ENCODE peak calls at places on chromosomes 5 and 9, in nine cellular contexts. One of them, this sample, is unnamed.

GRCh38 chr5:1966461-1966860 is 83.7 kb upstream of the IRX4 start:
- DNase-seq in ELR: no peak
- DNase-seq in stimulated activated CD8-positive, alpha-beta memory T cell treated with anti-CD3 and anti-CD28 coated beads, Interleukin-7, amount 100 ng/mL, for 1 hour: no peak
- DNase-seq in T-helper 2 cell: no peak
- DNase-seq in stimulated activated CD4-positive, alpha-beta T cell treated with anti-CD3 and anti-CD28 coated beads, Interleukin-4, amount 100 ng/mL, for 4 hours: no peak
- DNase-seq in colonic mucosa: no peak
- DNase-seq in activated CD8-positive, alpha-beta memory T cell treated with anti-CD3 and anti-CD28 coated beads, Interleukin-2, amount 10 ng/mL, durations not matched to agents 7 days and 5 days: no peak
- DNase-seq in activated CD4-positive, CD25-positive, alpha-beta regulatory T cell treated with anti-CD3 and anti-CD28 coated beads, Interleukin-2, amount 50 U/mL, for 72 hours: no peak
- DNase-seq in right lobe of liver: no peak
- DNase-seq in this sample: no peak

GRCh38 chr5:167871091-167871490 is 420.4 kb upstream of the WWC1 start:
- DNase-seq in ELR: no peak
- DNase-seq in stimulated activated CD8-positive, alpha-beta memory T cell treated with anti-CD3 and anti-CD28 coated beads, Interleukin-7, amount 100 ng/mL, for 1 hour: no peak
- DNase-seq in T-helper 2 cell: no peak
- DNase-seq in stimulated activated CD4-positive, alpha-beta T cell treated with anti-CD3 and anti-CD28 coated beads, Interleukin-4, amount 100 ng/mL, for 4 hours: no peak
- DNase-seq in colonic mucosa: no peak
- DNase-seq in activated CD8-positive, alpha-beta memory T cell treated with anti-CD3 and anti-CD28 coated beads, Interleukin-2, amount 10 ng/mL, durations not matched to agents 7 days and 5 days: no peak
- DNase-seq in activated CD4-positive, CD25-positive, alpha-beta regulatory T cell treated with anti-CD3 and anti-CD28 coated beads, Interleukin-2, amount 50 U/mL, for 72 hours: no peak
- DNase-seq in right lobe of liver: no peak
- DNase-seq in this sample: no peak

GRCh38 chr9:75979362-75979761 is 88.9 kb downstream of the PCSK5 start:
- DNase-seq in ELR: peak
- DNase-seq in stimulated activated CD8-positive, alpha-beta memory T cell treated with anti-CD3 and anti-CD28 coated beads, Interleukin-7, amount 100 ng/mL, for 1 hour: no peak
- DNase-seq in T-helper 2 cell: no peak
- DNase-seq in stimulated activated CD4-positive, alpha-beta T cell treated with anti-CD3 and anti-CD28 coated beads, Interleukin-4, amount 100 ng/mL, for 4 hours: no peak
- DNase-seq in colonic mucosa: no peak
- DNase-seq in activated CD8-positive, alpha-beta memory T cell treated with anti-CD3 and anti-CD28 coated beads, Interleukin-2, amount 10 ng/mL, durations not matched to agents 7 days and 5 days: no peak
- DNase-seq in activated CD4-positive, CD25-positive, alpha-beta regulatory T cell treated with anti-CD3 and anti-CD28 coated beads, Interleukin-2, amount 50 U/mL, for 72 hours: no peak
- DNase-seq in right lobe of liver: no peak
- DNase-seq in this sample: no peak

GRCh38 chr5:68288756-68289134 is 73.2 kb downstream of the PIK3R1 start:
- DNase-seq in ELR: no peak
- DNase-seq in stimulated activated CD8-positive, alpha-beta memory T cell treated with anti-CD3 and anti-CD28 coated beads, Interleukin-7, amount 100 ng/mL, for 1 hour: no peak
- DNase-seq in T-helper 2 cell: no peak
- DNase-seq in stimulated activated CD4-positive, alpha-beta T cell treated with anti-CD3 and anti-CD28 coated beads, Interleukin-4, amount 100 ng/mL, for 4 hours: no peak
- DNase-seq in colonic mucosa: peak
- DNase-seq in activated CD8-positive, alpha-beta memory T cell treated with anti-CD3 and anti-CD28 coated beads, Interleukin-2, amount 10 ng/mL, durations not matched to agents 7 days and 5 days: no peak
- DNase-seq in activated CD4-positive, CD25-positive, alpha-beta regulatory T cell treated with anti-CD3 and anti-CD28 coated beads, Interleukin-2, amount 50 U/mL, for 72 hours: no peak
- DNase-seq in right lobe of liver: peak
- DNase-seq in this sample: no peak

GRCh38 chr9:93829271-93830223 is 125.6 kb downstream of the BARX1 start:
- DNase-seq in ELR: no peak
- DNase-seq in stimulated activated CD8-positive, alpha-beta memory T cell treated with anti-CD3 and anti-CD28 coated beads, Interleukin-7, amount 100 ng/mL, for 1 hour: no peak
- DNase-seq in T-helper 2 cell: no peak
- DNase-seq in stimulated activated CD4-positive, alpha-beta T cell treated with anti-CD3 and anti-CD28 coated beads, Interleukin-4, amount 100 ng/mL, for 4 hours: no peak
- DNase-seq in colonic mucosa: no peak
- DNase-seq in activated CD8-positive, alpha-beta memory T cell treated with anti-CD3 and anti-CD28 coated beads, Interleukin-2, amount 10 ng/mL, durations not matched to agents 7 days and 5 days: no peak
- DNase-seq in activated CD4-positive, CD25-positive, alpha-beta regulatory T cell treated with anti-CD3 and anti-CD28 coated beads, Interleukin-2, amount 50 U/mL, for 72 hours: no peak
- DNase-seq in right lobe of liver: no peak
- DNase-seq in this sample: no peak

GRCh38 chr5:61603211-61603908 is 271.3 kb downstream of the ZSWIM6 start:
- DNase-seq in ELR: no peak
- DNase-seq in stimulated activated CD8-positive, alpha-beta memory T cell treated with anti-CD3 and anti-CD28 coated beads, Interleukin-7, amount 100 ng/mL, for 1 hour: no peak
- DNase-seq in T-helper 2 cell: no peak
- DNase-seq in stimulated activated CD4-positive, alpha-beta T cell treated with anti-CD3 and anti-CD28 coated beads, Interleukin-4, amount 100 ng/mL, for 4 hours: no peak
- DNase-seq in colonic mucosa: no peak
- DNase-seq in activated CD8-positive, alpha-beta memory T cell treated with anti-CD3 and anti-CD28 coated beads, Interleukin-2, amount 10 ng/mL, durations not matched to agents 7 days and 5 days: no peak
- DNase-seq in activated CD4-positive, CD25-positive, alpha-beta regulatory T cell treated with anti-CD3 and anti-CD28 coated beads, Interleukin-2, amount 50 U/mL, for 72 hours: no peak
- DNase-seq in right lobe of liver: peak
- DNase-seq in this sample: no peak

GRCh38 chr5:149452665-149453617 is 73.8 kb upstream of the IL17B start:
- DNase-seq in ELR: peak
- DNase-seq in stimulated activated CD8-positive, alpha-beta memory T cell treated with anti-CD3 and anti-CD28 coated beads, Interleukin-7, amount 100 ng/mL, for 1 hour: no peak
- DNase-seq in T-helper 2 cell: no peak
- DNase-seq in stimulated activated CD4-positive, alpha-beta T cell treated with anti-CD3 and anti-CD28 coated beads, Interleukin-4, amount 100 ng/mL, for 4 hours: no peak
- DNase-seq in colonic mucosa: peak
- DNase-seq in activated CD8-positive, alpha-beta memory T cell treated with anti-CD3 and anti-CD28 coated beads, Interleukin-2, amount 10 ng/mL, durations not matched to agents 7 days and 5 days: no peak
- DNase-seq in activated CD4-positive, CD25-positive, alpha-beta regulatory T cell treated with anti-CD3 and anti-CD28 coated beads, Interleukin-2, amount 50 U/mL, for 72 hours: no peak
- DNase-seq in right lobe of liver: no peak
- DNase-seq in this sample: no peak

GRCh38 chr9:78144663-78145377 is 91.1 kb upstream of the CEP78 start:
- DNase-seq in ELR: no peak
- DNase-seq in stimulated activated CD8-positive, alpha-beta memory T cell treated with anti-CD3 and anti-CD28 coated beads, Interleukin-7, amount 100 ng/mL, for 1 hour: no peak
- DNase-seq in T-helper 2 cell: no peak
- DNase-seq in stimulated activated CD4-positive, alpha-beta T cell treated with anti-CD3 and anti-CD28 coated beads, Interleukin-4, amount 100 ng/mL, for 4 hours: no peak
- DNase-seq in colonic mucosa: no peak
- DNase-seq in activated CD8-positive, alpha-beta memory T cell treated with anti-CD3 and anti-CD28 coated beads, Interleukin-2, amount 10 ng/mL, durations not matched to agents 7 days and 5 days: no peak
- DNase-seq in activated CD4-positive, CD25-positive, alpha-beta regulatory T cell treated with anti-CD3 and anti-CD28 coated beads, Interleukin-2, amount 50 U/mL, for 72 hours: no peak
- DNase-seq in right lobe of liver: no peak
- DNase-seq in this sample: no peak

GRCh38 chr5:143673676-143674468 is 138.1 kb upstream of the HMHB1 start:
- DNase-seq in ELR: no peak
- DNase-seq in stimulated activated CD8-positive, alpha-beta memory T cell treated with anti-CD3 and anti-CD28 coated beads, Interleukin-7, amount 100 ng/mL, for 1 hour: no peak
- DNase-seq in T-helper 2 cell: no peak
- DNase-seq in stimulated activated CD4-positive, alpha-beta T cell treated with anti-CD3 and anti-CD28 coated beads, Interleukin-4, amount 100 ng/mL, for 4 hours: no peak
- DNase-seq in colonic mucosa: no peak
- DNase-seq in activated CD8-positive, alpha-beta memory T cell treated with anti-CD3 and anti-CD28 coated beads, Interleukin-2, amount 10 ng/mL, durations not matched to agents 7 days and 5 days: no peak
- DNase-seq in activated CD4-positive, CD25-positive, alpha-beta regulatory T cell treated with anti-CD3 and anti-CD28 coated beads, Interleukin-2, amount 50 U/mL, for 72 hours: no peak
- DNase-seq in right lobe of liver: no peak
- DNase-seq in this sample: no peak

GRCh38 chr5:94632024-94632423 is 13.6 kb downstream of the SLF1 start:
- DNase-seq in ELR: no peak
- DNase-seq in stimulated activated CD8-positive, alpha-beta memory T cell treated with anti-CD3 and anti-CD28 coated beads, Interleukin-7, amount 100 ng/mL, for 1 hour: no peak
- DNase-seq in T-helper 2 cell: no peak
- DNase-seq in stimulated activated CD4-positive, alpha-beta T cell treated with anti-CD3 and anti-CD28 coated beads, Interleukin-4, amount 100 ng/mL, for 4 hours: no peak
- DNase-seq in colonic mucosa: no peak
- DNase-seq in activated CD8-positive, alpha-beta memory T cell treated with anti-CD3 and anti-CD28 coated beads, Interleukin-2, amount 10 ng/mL, durations not matched to agents 7 days and 5 days: no peak
- DNase-seq in activated CD4-positive, CD25-positive, alpha-beta regulatory T cell treated with anti-CD3 and anti-CD28 coated beads, Interleukin-2, amount 50 U/mL, for 72 hours: no peak
- DNase-seq in right lobe of liver: no peak
- DNase-seq in this sample: no peak

GRCh38 chr9:122318284-122318683 is 52.5 kb upstream of the PTGS1 start:
- DNase-seq in ELR: no peak
- DNase-seq in stimulated activated CD8-positive, alpha-beta memory T cell treated with anti-CD3 and anti-CD28 coated beads, Interleukin-7, amount 100 ng/mL, for 1 hour: no peak
- DNase-seq in T-helper 2 cell: no peak
- DNase-seq in stimulated activated CD4-positive, alpha-beta T cell treated with anti-CD3 and anti-CD28 coated beads, Interleukin-4, amount 100 ng/mL, for 4 hours: no peak
- DNase-seq in colonic mucosa: no peak
- DNase-seq in activated CD8-positive, alpha-beta memory T cell treated with anti-CD3 and anti-CD28 coated beads, Interleukin-2, amount 10 ng/mL, durations not matched to agents 7 days and 5 days: no peak
- DNase-seq in activated CD4-positive, CD25-positive, alpha-beta regulatory T cell treated with anti-CD3 and anti-CD28 coated beads, Interleukin-2, amount 50 U/mL, for 72 hours: no peak
- DNase-seq in right lobe of liver: no peak
- DNase-seq in this sample: no peak

GRCh38 chr9:81690251-81690851 is 1.0 kb upstream of the TLE1 start:
- DNase-seq in ELR: peak
- DNase-seq in stimulated activated CD8-positive, alpha-beta memory T cell treated with anti-CD3 and anti-CD28 coated beads, Interleukin-7, amount 100 ng/mL, for 1 hour: no peak
- DNase-seq in T-helper 2 cell: no peak
- DNase-seq in stimulated activated CD4-positive, alpha-beta T cell treated with anti-CD3 and anti-CD28 coated beads, Interleukin-4, amount 100 ng/mL, for 4 hours: no peak
- DNase-seq in colonic mucosa: peak
- DNase-seq in activated CD8-positive, alpha-beta memory T cell treated with anti-CD3 and anti-CD28 coated beads, Interleukin-2, amount 10 ng/mL, durations not matched to agents 7 days and 5 days: no peak
- DNase-seq in activated CD4-positive, CD25-positive, alpha-beta regulatory T cell treated with anti-CD3 and anti-CD28 coated beads, Interleukin-2, amount 50 U/mL, for 72 hours: no peak
- DNase-seq in right lobe of liver: peak
- DNase-seq in this sample: no peak

GRCh38 chr9:27566118-27566517 is 7.2 kb downstream of the C9orf72 start:
- DNase-seq in ELR: no peak
- DNase-seq in stimulated activated CD8-positive, alpha-beta memory T cell treated with anti-CD3 and anti-CD28 coated beads, Interleukin-7, amount 100 ng/mL, for 1 hour: no peak
- DNase-seq in T-helper 2 cell: no peak
- DNase-seq in stimulated activated CD4-positive, alpha-beta T cell treated with anti-CD3 and anti-CD28 coated beads, Interleukin-4, amount 100 ng/mL, for 4 hours: no peak
- DNase-seq in colonic mucosa: no peak
- DNase-seq in activated CD8-positive, alpha-beta memory T cell treated with anti-CD3 and anti-CD28 coated beads, Interleukin-2, amount 10 ng/mL, durations not matched to agents 7 days and 5 days: no peak
- DNase-seq in activated CD4-positive, CD25-positive, alpha-beta regulatory T cell treated with anti-CD3 and anti-CD28 coated beads, Interleukin-2, amount 50 U/mL, for 72 hours: no peak
- DNase-seq in right lobe of liver: no peak
- DNase-seq in this sample: no peak

GRCh38 chr5:88884435-88884877 is 1.5 kb upstream of the MEF2C start:
- DNase-seq in ELR: peak
- DNase-seq in stimulated activated CD8-positive, alpha-beta memory T cell treated with anti-CD3 and anti-CD28 coated beads, Interleukin-7, amount 100 ng/mL, for 1 hour: no peak
- DNase-seq in T-helper 2 cell: no peak
- DNase-seq in stimulated activated CD4-positive, alpha-beta T cell treated with anti-CD3 and anti-CD28 coated beads, Interleukin-4, amount 100 ng/mL, for 4 hours: no peak
- DNase-seq in colonic mucosa: no peak
- DNase-seq in activated CD8-positive, alpha-beta memory T cell treated with anti-CD3 and anti-CD28 coated beads, Interleukin-2, amount 10 ng/mL, durations not matched to agents 7 days and 5 days: no peak
- DNase-seq in activated CD4-positive, CD25-positive, alpha-beta regulatory T cell treated with anti-CD3 and anti-CD28 coated beads, Interleukin-2, amount 50 U/mL, for 72 hours: no peak
- DNase-seq in right lobe of liver: no peak
- DNase-seq in this sample: no peak

GRCh38 chr5:72597456-72597948 is 90.3 kb upstream of the ZNF366 start:
- DNase-seq in ELR: peak
- DNase-seq in stimulated activated CD8-positive, alpha-beta memory T cell treated with anti-CD3 and anti-CD28 coated beads, Interleukin-7, amount 100 ng/mL, for 1 hour: no peak
- DNase-seq in T-helper 2 cell: no peak
- DNase-seq in stimulated activated CD4-positive, alpha-beta T cell treated with anti-CD3 and anti-CD28 coated beads, Interleukin-4, amount 100 ng/mL, for 4 hours: no peak
- DNase-seq in colonic mucosa: no peak
- DNase-seq in activated CD8-positive, alpha-beta memory T cell treated with anti-CD3 and anti-CD28 coated beads, Interleukin-2, amount 10 ng/mL, durations not matched to agents 7 days and 5 days: no peak
- DNase-seq in activated CD4-positive, CD25-positive, alpha-beta regulatory T cell treated with anti-CD3 and anti-CD28 coated beads, Interleukin-2, amount 50 U/mL, for 72 hours: no peak
- DNase-seq in right lobe of liver: no peak
- DNase-seq in this sample: no peak

GRCh38 chr9:125966456-125966855 is 219.3 kb downstream of the PBX3 start:
- DNase-seq in ELR: no peak
- DNase-seq in stimulated activated CD8-positive, alpha-beta memory T cell treated with anti-CD3 and anti-CD28 coated beads, Interleukin-7, amount 100 ng/mL, for 1 hour: no peak
- DNase-seq in T-helper 2 cell: no peak
- DNase-seq in stimulated activated CD4-positive, alpha-beta T cell treated with anti-CD3 and anti-CD28 coated beads, Interleukin-4, amount 100 ng/mL, for 4 hours: no peak
- DNase-seq in colonic mucosa: no peak
- DNase-seq in activated CD8-positive, alpha-beta memory T cell treated with anti-CD3 and anti-CD28 coated beads, Interleukin-2, amount 10 ng/mL, durations not matched to agents 7 days and 5 days: no peak
- DNase-seq in activated CD4-positive, CD25-positive, alpha-beta regulatory T cell treated with anti-CD3 and anti-CD28 coated beads, Interleukin-2, amount 50 U/mL, for 72 hours: no peak
- DNase-seq in right lobe of liver: no peak
- DNase-seq in this sample: no peak

GRCh38 chr5:136235316-136235715 is 42.4 kb upstream of the SMIM32 start:
- DNase-seq in ELR: peak
- DNase-seq in stimulated activated CD8-positive, alpha-beta memory T cell treated with anti-CD3 and anti-CD28 coated beads, Interleukin-7, amount 100 ng/mL, for 1 hour: no peak
- DNase-seq in T-helper 2 cell: no peak
- DNase-seq in stimulated activated CD4-positive, alpha-beta T cell treated with anti-CD3 and anti-CD28 coated beads, Interleukin-4, amount 100 ng/mL, for 4 hours: no peak
- DNase-seq in colonic mucosa: no peak
- DNase-seq in activated CD8-positive, alpha-beta memory T cell treated with anti-CD3 and anti-CD28 coated beads, Interleukin-2, amount 10 ng/mL, durations not matched to agents 7 days and 5 days: no peak
- DNase-seq in activated CD4-positive, CD25-positive, alpha-beta regulatory T cell treated with anti-CD3 and anti-CD28 coated beads, Interleukin-2, amount 50 U/mL, for 72 hours: no peak
- DNase-seq in right lobe of liver: no peak
- DNase-seq in this sample: no peak

GRCh38 chr5:178651046-178651810 is 24.4 kb upstream of the CLK4 start:
- DNase-seq in ELR: peak
- DNase-seq in stimulated activated CD8-positive, alpha-beta memory T cell treated with anti-CD3 and anti-CD28 coated beads, Interleukin-7, amount 100 ng/mL, for 1 hour: no peak
- DNase-seq in T-helper 2 cell: no peak
- DNase-seq in stimulated activated CD4-positive, alpha-beta T cell treated with anti-CD3 and anti-CD28 coated beads, Interleukin-4, amount 100 ng/mL, for 4 hours: no peak
- DNase-seq in colonic mucosa: no peak
- DNase-seq in activated CD8-positive, alpha-beta memory T cell treated with anti-CD3 and anti-CD28 coated beads, Interleukin-2, amount 10 ng/mL, durations not matched to agents 7 days and 5 days: no peak
- DNase-seq in activated CD4-positive, CD25-positive, alpha-beta regulatory T cell treated with anti-CD3 and anti-CD28 coated beads, Interleukin-2, amount 50 U/mL, for 72 hours: no peak
- DNase-seq in right lobe of liver: no peak
- DNase-seq in this sample: no peak

GRCh38 chr9:95110956-95111525 is 206.5 kb downstream of the FANCC start:
- DNase-seq in ELR: no peak
- DNase-seq in stimulated activated CD8-positive, alpha-beta memory T cell treated with anti-CD3 and anti-CD28 coated beads, Interleukin-7, amount 100 ng/mL, for 1 hour: no peak
- DNase-seq in T-helper 2 cell: no peak
- DNase-seq in stimulated activated CD4-positive, alpha-beta T cell treated with anti-CD3 and anti-CD28 coated beads, Interleukin-4, amount 100 ng/mL, for 4 hours: no peak
- DNase-seq in colonic mucosa: no peak
- DNase-seq in activated CD8-positive, alpha-beta memory T cell treated with anti-CD3 and anti-CD28 coated beads, Interleukin-2, amount 10 ng/mL, durations not matched to agents 7 days and 5 days: no peak
- DNase-seq in activated CD4-positive, CD25-positive, alpha-beta regulatory T cell treated with anti-CD3 and anti-CD28 coated beads, Interleukin-2, amount 50 U/mL, for 72 hours: no peak
- DNase-seq in right lobe of liver: no peak
- DNase-seq in this sample: no peak

GRCh38 chr9:71669265-71669975 is 98.9 kb downstream of the CEMIP2 start:
- DNase-seq in ELR: no peak
- DNase-seq in stimulated activated CD8-positive, alpha-beta memory T cell treated with anti-CD3 and anti-CD28 coated beads, Interleukin-7, amount 100 ng/mL, for 1 hour: no peak
- DNase-seq in T-helper 2 cell: no peak
- DNase-seq in stimulated activated CD4-positive, alpha-beta T cell treated with anti-CD3 and anti-CD28 coated beads, Interleukin-4, amount 100 ng/mL, for 4 hours: no peak
- DNase-seq in colonic mucosa: no peak
- DNase-seq in activated CD8-positive, alpha-beta memory T cell treated with anti-CD3 and anti-CD28 coated beads, Interleukin-2, amount 10 ng/mL, durations not matched to agents 7 days and 5 days: no peak
- DNase-seq in activated CD4-positive, CD25-positive, alpha-beta regulatory T cell treated with anti-CD3 and anti-CD28 coated beads, Interleukin-2, amount 50 U/mL, for 72 hours: no peak
- DNase-seq in right lobe of liver: no peak
- DNase-seq in this sample: no peak

GRCh38 chr5:172616136-172616535 is 24.9 kb upstream of the NEURL1B start:
- DNase-seq in ELR: no peak
- DNase-seq in stimulated activated CD8-positive, alpha-beta memory T cell treated with anti-CD3 and anti-CD28 coated beads, Interleukin-7, amount 100 ng/mL, for 1 hour: no peak
- DNase-seq in T-helper 2 cell: no peak
- DNase-seq in stimulated activated CD4-positive, alpha-beta T cell treated with anti-CD3 and anti-CD28 coated beads, Interleukin-4, amount 100 ng/mL, for 4 hours: no peak
- DNase-seq in colonic mucosa: no peak
- DNase-seq in activated CD8-positive, alpha-beta memory T cell treated with anti-CD3 and anti-CD28 coated beads, Interleukin-2, amount 10 ng/mL, durations not matched to agents 7 days and 5 days: no peak
- DNase-seq in activated CD4-positive, CD25-positive, alpha-beta regulatory T cell treated with anti-CD3 and anti-CD28 coated beads, Interleukin-2, amount 50 U/mL, for 72 hours: no peak
- DNase-seq in right lobe of liver: no peak
- DNase-seq in this sample: no peak

GRCh38 chr9:134789168-134789567 is 91.4 kb upstream of the FCN2 start:
- DNase-seq in ELR: no peak
- DNase-seq in stimulated activated CD8-positive, alpha-beta memory T cell treated with anti-CD3 and anti-CD28 coated beads, Interleukin-7, amount 100 ng/mL, for 1 hour: no peak
- DNase-seq in T-helper 2 cell: no peak
- DNase-seq in stimulated activated CD4-positive, alpha-beta T cell treated with anti-CD3 and anti-CD28 coated beads, Interleukin-4, amount 100 ng/mL, for 4 hours: no peak
- DNase-seq in colonic mucosa: no peak
- DNase-seq in activated CD8-positive, alpha-beta memory T cell treated with anti-CD3 and anti-CD28 coated beads, Interleukin-2, amount 10 ng/mL, durations not matched to agents 7 days and 5 days: no peak
- DNase-seq in activated CD4-positive, CD25-positive, alpha-beta regulatory T cell treated with anti-CD3 and anti-CD28 coated beads, Interleukin-2, amount 50 U/mL, for 72 hours: no peak
- DNase-seq in right lobe of liver: no peak
- DNase-seq in this sample: no peak

GRCh38 chr5:42500003-42500599 is 76.9 kb downstream of the GHR start:
- DNase-seq in ELR: no peak
- DNase-seq in stimulated activated CD8-positive, alpha-beta memory T cell treated with anti-CD3 and anti-CD28 coated beads, Interleukin-7, amount 100 ng/mL, for 1 hour: no peak
- DNase-seq in T-helper 2 cell: no peak
- DNase-seq in stimulated activated CD4-positive, alpha-beta T cell treated with anti-CD3 and anti-CD28 coated beads, Interleukin-4, amount 100 ng/mL, for 4 hours: no peak
- DNase-seq in colonic mucosa: no peak
- DNase-seq in activated CD8-positive, alpha-beta memory T cell treated with anti-CD3 and anti-CD28 coated beads, Interleukin-2, amount 10 ng/mL, durations not matched to agents 7 days and 5 days: no peak
- DNase-seq in activated CD4-positive, CD25-positive, alpha-beta regulatory T cell treated with anti-CD3 and anti-CD28 coated beads, Interleukin-2, amount 50 U/mL, for 72 hours: no peak
- DNase-seq in right lobe of liver: no peak
- DNase-seq in this sample: no peak

GRCh38 chr9:20835364-20836286 is 151.6 kb downstream of the FOCAD start:
- DNase-seq in ELR: peak
- DNase-seq in stimulated activated CD8-positive, alpha-beta memory T cell treated with anti-CD3 and anti-CD28 coated beads, Interleukin-7, amount 100 ng/mL, for 1 hour: no peak
- DNase-seq in T-helper 2 cell: no peak
- DNase-seq in stimulated activated CD4-positive, alpha-beta T cell treated with anti-CD3 and anti-CD28 coated beads, Interleukin-4, amount 100 ng/mL, for 4 hours: no peak
- DNase-seq in colonic mucosa: no peak
- DNase-seq in activated CD8-positive, alpha-beta memory T cell treated with anti-CD3 and anti-CD28 coated beads, Interleukin-2, amount 10 ng/mL, durations not matched to agents 7 days and 5 days: no peak
- DNase-seq in activated CD4-positive, CD25-positive, alpha-beta regulatory T cell treated with anti-CD3 and anti-CD28 coated beads, Interleukin-2, amount 50 U/mL, for 72 hours: no peak
- DNase-seq in right lobe of liver: no peak
- DNase-seq in this sample: no peak

GRCh38 chr5:93926831-93927600 is 185.6 kb upstream of the POU5F2 start:
- DNase-seq in ELR: peak
- DNase-seq in stimulated activated CD8-positive, alpha-beta memory T cell treated with anti-CD3 and anti-CD28 coated beads, Interleukin-7, amount 100 ng/mL, for 1 hour: no peak
- DNase-seq in T-helper 2 cell: no peak
- DNase-seq in stimulated activated CD4-positive, alpha-beta T cell treated with anti-CD3 and anti-CD28 coated beads, Interleukin-4, amount 100 ng/mL, for 4 hours: no peak
- DNase-seq in colonic mucosa: no peak
- DNase-seq in activated CD8-positive, alpha-beta memory T cell treated with anti-CD3 and anti-CD28 coated beads, Interleukin-2, amount 10 ng/mL, durations not matched to agents 7 days and 5 days: no peak
- DNase-seq in activated CD4-positive, CD25-positive, alpha-beta regulatory T cell treated with anti-CD3 and anti-CD28 coated beads, Interleukin-2, amount 50 U/mL, for 72 hours: no peak
- DNase-seq in right lobe of liver: no peak
- DNase-seq in this sample: no peak

GRCh38 chr5:10420926-10421325 is 20.8 kb upstream of the ROPN1L start:
- DNase-seq in ELR: peak
- DNase-seq in stimulated activated CD8-positive, alpha-beta memory T cell treated with anti-CD3 and anti-CD28 coated beads, Interleukin-7, amount 100 ng/mL, for 1 hour: no peak
- DNase-seq in T-helper 2 cell: no peak
- DNase-seq in stimulated activated CD4-positive, alpha-beta T cell treated with anti-CD3 and anti-CD28 coated beads, Interleukin-4, amount 100 ng/mL, for 4 hours: no peak
- DNase-seq in colonic mucosa: no peak
- DNase-seq in activated CD8-positive, alpha-beta memory T cell treated with anti-CD3 and anti-CD28 coated beads, Interleukin-2, amount 10 ng/mL, durations not matched to agents 7 days and 5 days: no peak
- DNase-seq in activated CD4-positive, CD25-positive, alpha-beta regulatory T cell treated with anti-CD3 and anti-CD28 coated beads, Interleukin-2, amount 50 U/mL, for 72 hours: no peak
- DNase-seq in right lobe of liver: no peak
- DNase-seq in this sample: no peak

GRCh38 chr5:55965525-55965924 is 29.2 kb downstream of the IL6ST start:
- DNase-seq in ELR: no peak
- DNase-seq in stimulated activated CD8-positive, alpha-beta memory T cell treated with anti-CD3 and anti-CD28 coated beads, Interleukin-7, amount 100 ng/mL, for 1 hour: no peak
- DNase-seq in T-helper 2 cell: no peak
- DNase-seq in stimulated activated CD4-positive, alpha-beta T cell treated with anti-CD3 and anti-CD28 coated beads, Interleukin-4, amount 100 ng/mL, for 4 hours: no peak
- DNase-seq in colonic mucosa: no peak
- DNase-seq in activated CD8-positive, alpha-beta memory T cell treated with anti-CD3 and anti-CD28 coated beads, Interleukin-2, amount 10 ng/mL, durations not matched to agents 7 days and 5 days: no peak
- DNase-seq in activated CD4-positive, CD25-positive, alpha-beta regulatory T cell treated with anti-CD3 and anti-CD28 coated beads, Interleukin-2, amount 50 U/mL, for 72 hours: no peak
- DNase-seq in right lobe of liver: no peak
- DNase-seq in this sample: no peak

GRCh38 chr5:90347462-90347861 is 62.1 kb downstream of the CETN3 start:
- DNase-seq in ELR: no peak
- DNase-seq in stimulated activated CD8-positive, alpha-beta memory T cell treated with anti-CD3 and anti-CD28 coated beads, Interleukin-7, amount 100 ng/mL, for 1 hour: no peak
- DNase-seq in T-helper 2 cell: no peak
- DNase-seq in stimulated activated CD4-positive, alpha-beta T cell treated with anti-CD3 and anti-CD28 coated beads, Interleukin-4, amount 100 ng/mL, for 4 hours: no peak
- DNase-seq in colonic mucosa: no peak
- DNase-seq in activated CD8-positive, alpha-beta memory T cell treated with anti-CD3 and anti-CD28 coated beads, Interleukin-2, amount 10 ng/mL, durations not matched to agents 7 days and 5 days: no peak
- DNase-seq in activated CD4-positive, CD25-positive, alpha-beta regulatory T cell treated with anti-CD3 and anti-CD28 coated beads, Interleukin-2, amount 50 U/mL, for 72 hours: no peak
- DNase-seq in right lobe of liver: no peak
- DNase-seq in this sample: no peak

GRCh38 chr5:77771452-77771851 is 4.7 kb downstream of the TBCA start:
- DNase-seq in ELR: no peak
- DNase-seq in stimulated activated CD8-positive, alpha-beta memory T cell treated with anti-CD3 and anti-CD28 coated beads, Interleukin-7, amount 100 ng/mL, for 1 hour: no peak
- DNase-seq in T-helper 2 cell: no peak
- DNase-seq in stimulated activated CD4-positive, alpha-beta T cell treated with anti-CD3 and anti-CD28 coated beads, Interleukin-4, amount 100 ng/mL, for 4 hours: no peak
- DNase-seq in colonic mucosa: no peak
- DNase-seq in activated CD8-positive, alpha-beta memory T cell treated with anti-CD3 and anti-CD28 coated beads, Interleukin-2, amount 10 ng/mL, durations not matched to agents 7 days and 5 days: no peak
- DNase-seq in activated CD4-positive, CD25-positive, alpha-beta regulatory T cell treated with anti-CD3 and anti-CD28 coated beads, Interleukin-2, amount 50 U/mL, for 72 hours: no peak
- DNase-seq in right lobe of liver: no peak
- DNase-seq in this sample: no peak

GRCh38 chr5:111755942-111756353 is 1.0 kb downstream of the NREP start:
- DNase-seq in ELR: no peak
- DNase-seq in stimulated activated CD8-positive, alpha-beta memory T cell treated with anti-CD3 and anti-CD28 coated beads, Interleukin-7, amount 100 ng/mL, for 1 hour: no peak
- DNase-seq in T-helper 2 cell: no peak
- DNase-seq in stimulated activated CD4-positive, alpha-beta T cell treated with anti-CD3 and anti-CD28 coated beads, Interleukin-4, amount 100 ng/mL, for 4 hours: no peak
- DNase-seq in colonic mucosa: no peak
- DNase-seq in activated CD8-positive, alpha-beta memory T cell treated with anti-CD3 and anti-CD28 coated beads, Interleukin-2, amount 10 ng/mL, durations not matched to agents 7 days and 5 days: no peak
- DNase-seq in activated CD4-positive, CD25-positive, alpha-beta regulatory T cell treated with anti-CD3 and anti-CD28 coated beads, Interleukin-2, amount 50 U/mL, for 72 hours: no peak
- DNase-seq in right lobe of liver: no peak
- DNase-seq in this sample: no peak

GRCh38 chr5:167332291-167332690 is 959.2 kb upstream of the WWC1 start:
- DNase-seq in ELR: no peak
- DNase-seq in stimulated activated CD8-positive, alpha-beta memory T cell treated with anti-CD3 and anti-CD28 coated beads, Interleukin-7, amount 100 ng/mL, for 1 hour: no peak
- DNase-seq in T-helper 2 cell: no peak
- DNase-seq in stimulated activated CD4-positive, alpha-beta T cell treated with anti-CD3 and anti-CD28 coated beads, Interleukin-4, amount 100 ng/mL, for 4 hours: no peak
- DNase-seq in colonic mucosa: no peak
- DNase-seq in activated CD8-positive, alpha-beta memory T cell treated with anti-CD3 and anti-CD28 coated beads, Interleukin-2, amount 10 ng/mL, durations not matched to agents 7 days and 5 days: no peak
- DNase-seq in activated CD4-positive, CD25-positive, alpha-beta regulatory T cell treated with anti-CD3 and anti-CD28 coated beads, Interleukin-2, amount 50 U/mL, for 72 hours: no peak
- DNase-seq in right lobe of liver: no peak
- DNase-seq in this sample: no peak